ENCODE peak calls at places on chromosome 22, in seven cellular contexts. One of them, this sample, is unnamed.

GRCh38 chr22:46830841-46831240 is 68.4 kb downstream of the TBC1D22A start:
- DNase-seq in heart left ventricle: no peak
- DNase-seq in A549: peak
- DNase-seq in transverse colon: no peak
- DNase-seq in lower leg skin: no peak
- DNase-seq in IMR-90: peak
- DNase-seq in HCT116: no peak
- DNase-seq in this sample: no peak

GRCh38 chr22:20405931-20406685 is 12.2 kb downstream of the ZNF74 start:
- DNase-seq in heart left ventricle: no peak
- DNase-seq in A549: no peak
- DNase-seq in transverse colon: no peak
- DNase-seq in lower leg skin: peak
- DNase-seq in IMR-90: no peak
- DNase-seq in HCT116: no peak
- DNase-seq in this sample: no peak

GRCh38 chr22:36606114-36606513 is 77.1 kb upstream of the EIF3D start:
- DNase-seq in heart left ventricle: peak
- DNase-seq in A549: no peak
- DNase-seq in transverse colon: no peak
- DNase-seq in lower leg skin: no peak
- DNase-seq in IMR-90: no peak
- DNase-seq in HCT116: no peak
- DNase-seq in this sample: no peak

GRCh38 chr22:17922925-17923898 is 101.1 kb downstream of the MICAL3 start:
- DNase-seq in heart left ventricle: no peak
- DNase-seq in A549: no peak
- DNase-seq in transverse colon: no peak
- DNase-seq in lower leg skin: no peak
- DNase-seq in IMR-90: peak
- DNase-seq in HCT116: no peak
- DNase-seq in this sample: no peak

GRCh38 chr22:25368271-25368670 is 148.8 kb downstream of the CRYBB2 start:
- DNase-seq in heart left ventricle: no peak
- DNase-seq in A549: peak
- DNase-seq in transverse colon: peak
- DNase-seq in lower leg skin: no peak
- DNase-seq in IMR-90: peak
- DNase-seq in HCT116: no peak
- DNase-seq in this sample: no peak

GRCh38 chr22:37020192-37020479 is 594 bp downstream of the MPST start:
- DNase-seq in heart left ventricle: no peak
- DNase-seq in A549: peak
- DNase-seq in transverse colon: peak
- DNase-seq in lower leg skin: peak
- DNase-seq in IMR-90: peak
- DNase-seq in HCT116: peak
- DNase-seq in this sample: peak

GRCh38 chr22:37167176-37167980 is 17.7 kb upstream of the IL2RB start:
- DNase-seq in heart left ventricle: no peak
- DNase-seq in A549: no peak
- DNase-seq in transverse colon: peak
- DNase-seq in lower leg skin: peak
- DNase-seq in IMR-90: no peak
- DNase-seq in HCT116: no peak
- DNase-seq in this sample: no peak

GRCh38 chr22:40325315-40325714 is 21.0 kb upstream of the ADSL start:
- DNase-seq in heart left ventricle: no peak
- DNase-seq in A549: no peak
- DNase-seq in transverse colon: no peak
- DNase-seq in lower leg skin: no peak
- DNase-seq in IMR-90: no peak
- DNase-seq in HCT116: no peak
- DNase-seq in this sample: no peak

GRCh38 chr22:39984006-39984405 is 10.7 kb upstream of the FAM83F start:
- DNase-seq in heart left ventricle: no peak
- DNase-seq in A549: no peak
- DNase-seq in transverse colon: no peak
- DNase-seq in lower leg skin: no peak
- DNase-seq in IMR-90: peak
- DNase-seq in HCT116: no peak
- DNase-seq in this sample: peak

GRCh38 chr22:27993201-27993635 is 74.2 kb upstream of the PITPNB start:
- DNase-seq in heart left ventricle: no peak
- DNase-seq in A549: no peak
- DNase-seq in transverse colon: peak
- DNase-seq in lower leg skin: peak
- DNase-seq in IMR-90: no peak
- DNase-seq in HCT116: no peak
- DNase-seq in this sample: no peak

GRCh38 chr22:45717787-45718186 is 46.2 kb downstream of the ATXN10 start:
- DNase-seq in heart left ventricle: no peak
- DNase-seq in A549: peak
- DNase-seq in transverse colon: no peak
- DNase-seq in lower leg skin: no peak
- DNase-seq in IMR-90: peak
- DNase-seq in HCT116: no peak
- DNase-seq in this sample: no peak

GRCh38 chr22:19974935-19975706 is 33.5 kb upstream of the TXNRD2 start:
- DNase-seq in heart left ventricle: no peak
- DNase-seq in A549: no peak
- DNase-seq in transverse colon: no peak
- DNase-seq in lower leg skin: no peak
- DNase-seq in IMR-90: no peak
- DNase-seq in HCT116: no peak
- DNase-seq in this sample: no peak

GRCh38 chr22:42585096-42585495 is 29.6 kb downstream of the POLDIP3 start:
- DNase-seq in heart left ventricle: no peak
- DNase-seq in A549: no peak
- DNase-seq in transverse colon: no peak
- DNase-seq in lower leg skin: no peak
- DNase-seq in IMR-90: no peak
- DNase-seq in HCT116: no peak
- DNase-seq in this sample: no peak

GRCh38 chr22:42577623-42578240 is 24.0 kb downstream of the SERHL2 start:
- DNase-seq in heart left ventricle: no peak
- DNase-seq in A549: no peak
- DNase-seq in transverse colon: no peak
- DNase-seq in lower leg skin: no peak
- DNase-seq in IMR-90: no peak
- DNase-seq in HCT116: no peak
- DNase-seq in this sample: no peak

GRCh38 chr22:42582987-42583386 is 29.2 kb downstream of the SERHL2 start:
- DNase-seq in heart left ventricle: no peak
- DNase-seq in A549: no peak
- DNase-seq in transverse colon: no peak
- DNase-seq in lower leg skin: no peak
- DNase-seq in IMR-90: no peak
- DNase-seq in HCT116: no peak
- DNase-seq in this sample: no peak

GRCh38 chr22:42584364-42584940 is 30.2 kb downstream of the POLDIP3 start:
- DNase-seq in heart left ventricle: no peak
- DNase-seq in A549: no peak
- DNase-seq in transverse colon: no peak
- DNase-seq in lower leg skin: no peak
- DNase-seq in IMR-90: no peak
- DNase-seq in HCT116: no peak
- DNase-seq in this sample: no peak

GRCh38 chr22:42581762-42582716 is 28.3 kb downstream of the SERHL2 start:
- DNase-seq in heart left ventricle: peak
- DNase-seq in A549: peak
- DNase-seq in transverse colon: peak
- DNase-seq in lower leg skin: peak
- DNase-seq in IMR-90: peak
- DNase-seq in HCT116: peak
- DNase-seq in this sample: peak
- TF ChIP-seq POLR2A in heart left ventricle: peak
- TF ChIP-seq POLR2A in A549: peak
- TF ChIP-seq POLR2A in transverse colon: peak
- TF ChIP-seq POLR2A in lower leg skin: no peak
- TF ChIP-seq POLR2A in IMR-90: peak
- TF ChIP-seq POLR2A in HCT116: peak
- TF ChIP-seq POLR2A in this sample: peak

GRCh38 chr22:29758068-29758622 is 8.7 kb downstream of the ZMAT5 start:
- DNase-seq in heart left ventricle: no peak
- DNase-seq in A549: no peak
- DNase-seq in transverse colon: no peak
- DNase-seq in lower leg skin: no peak
- DNase-seq in IMR-90: no peak
- DNase-seq in HCT116: no peak
- DNase-seq in this sample: no peak

GRCh38 chr22:29755889-29756288 is 10.9 kb downstream of the ZMAT5 start:
- DNase-seq in heart left ventricle: no peak
- DNase-seq in A549: no peak
- DNase-seq in transverse colon: no peak
- DNase-seq in lower leg skin: no peak
- DNase-seq in IMR-90: no peak
- DNase-seq in HCT116: no peak
- DNase-seq in this sample: no peak

GRCh38 chr22:29753808-29754657 is 12.8 kb downstream of the ZMAT5 start:
- DNase-seq in heart left ventricle: no peak
- DNase-seq in A549: no peak
- DNase-seq in transverse colon: no peak
- DNase-seq in lower leg skin: no peak
- DNase-seq in IMR-90: no peak
- DNase-seq in HCT116: no peak
- DNase-seq in this sample: no peak

GRCh38 chr22:29757096-29757495 is 9.7 kb downstream of the ZMAT5 start:
- DNase-seq in heart left ventricle: no peak
- DNase-seq in A549: no peak
- DNase-seq in transverse colon: no peak
- DNase-seq in lower leg skin: no peak
- DNase-seq in IMR-90: no peak
- DNase-seq in HCT116: no peak
- DNase-seq in this sample: no peak

GRCh38 chr22:29756341-29756740 is 10.5 kb downstream of the ZMAT5 start:
- DNase-seq in heart left ventricle: no peak
- DNase-seq in A549: no peak
- DNase-seq in transverse colon: no peak
- DNase-seq in lower leg skin: no peak
- DNase-seq in IMR-90: no peak
- DNase-seq in HCT116: no peak
- DNase-seq in this sample: no peak
- TF ChIP-seq POLR2A in heart left ventricle: no peak
- TF ChIP-seq POLR2A in A549: no peak
- TF ChIP-seq POLR2A in transverse colon: no peak
- TF ChIP-seq POLR2A in lower leg skin: no peak
- TF ChIP-seq POLR2A in IMR-90: no peak
- TF ChIP-seq POLR2A in HCT116: no peak
- TF ChIP-seq POLR2A in this sample: no peak

GRCh38 chr22:49764151-49764581 is 63.5 kb downstream of the BRD1 start:
- DNase-seq in heart left ventricle: no peak
- DNase-seq in A549: no peak
- DNase-seq in transverse colon: peak
- DNase-seq in lower leg skin: peak
- DNase-seq in IMR-90: no peak
- DNase-seq in HCT116: no peak
- DNase-seq in this sample: no peak

GRCh38 chr22:49768077-49768476 is 59.6 kb downstream of the BRD1 start:
- DNase-seq in heart left ventricle: no peak
- DNase-seq in A549: no peak
- DNase-seq in transverse colon: peak
- DNase-seq in lower leg skin: no peak
- DNase-seq in IMR-90: no peak
- DNase-seq in HCT116: no peak
- DNase-seq in this sample: no peak

GRCh38 chr22:49767355-49768062 is 60.2 kb downstream of the BRD1 start:
- DNase-seq in heart left ventricle: no peak
- DNase-seq in A549: peak
- DNase-seq in transverse colon: peak
- DNase-seq in lower leg skin: peak
- DNase-seq in IMR-90: peak
- DNase-seq in HCT116: peak
- DNase-seq in this sample: peak

GRCh38 chr22:49765091-49765771 is 62.4 kb downstream of the BRD1 start:
- DNase-seq in heart left ventricle: no peak
- DNase-seq in A549: no peak
- DNase-seq in transverse colon: peak
- DNase-seq in lower leg skin: peak
- DNase-seq in IMR-90: no peak
- DNase-seq in HCT116: no peak
- DNase-seq in this sample: no peak

DNA sequence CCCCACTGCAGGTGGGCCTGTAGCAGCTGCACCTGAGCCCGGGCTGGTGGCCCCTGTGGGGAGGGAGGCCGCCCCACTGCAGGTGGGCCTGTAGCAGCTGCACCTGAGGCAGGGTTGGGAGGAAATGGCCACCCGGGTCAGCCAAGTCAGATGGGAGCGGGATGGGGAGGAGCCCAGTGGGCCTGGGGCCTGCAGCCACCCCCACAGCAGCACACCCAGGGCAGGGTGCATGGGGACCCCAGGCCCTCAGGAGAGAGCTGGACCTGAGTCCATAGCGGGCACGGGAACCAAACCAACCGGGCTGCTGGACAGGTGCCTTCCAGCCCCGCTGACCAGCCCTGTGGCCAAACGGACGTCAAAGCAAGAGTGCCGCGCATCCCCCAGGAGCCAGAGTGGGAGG is 61.7 kb downstream of the BRD1 start:
- DNase-seq in heart left ventricle: no peak
- DNase-seq in A549: no peak
- DNase-seq in transverse colon: peak
- DNase-seq in lower leg skin: peak
- DNase-seq in IMR-90: no peak
- DNase-seq in HCT116: no peak
- DNase-seq in this sample: no peak
- TF ChIP-seq POLR2A in heart left ventricle: no peak
- TF ChIP-seq POLR2A in A549: no peak
- TF ChIP-seq POLR2A in transverse colon: no peak
- TF ChIP-seq POLR2A in lower leg skin: no peak
- TF ChIP-seq POLR2A in IMR-90: no peak
- TF ChIP-seq POLR2A in HCT116: no peak
- TF ChIP-seq POLR2A in this sample: no peak

GRCh38 chr22:33126881-33127280 is 68.7 kb upstream of the SYN3 start:
- DNase-seq in heart left ventricle: no peak
- DNase-seq in A549: peak
- DNase-seq in transverse colon: no peak
- DNase-seq in lower leg skin: no peak
- DNase-seq in IMR-90: no peak
- DNase-seq in HCT116: no peak
- DNase-seq in this sample: peak

GRCh38 chr22:33124471-33124870 is 66.3 kb upstream of the SYN3 start:
- DNase-seq in heart left ventricle: no peak
- DNase-seq in A549: no peak
- DNase-seq in transverse colon: no peak
- DNase-seq in lower leg skin: no peak
- DNase-seq in IMR-90: no peak
- DNase-seq in HCT116: no peak
- DNase-seq in this sample: no peak

GRCh38 chr22:33130473-33130872 is 72.3 kb upstream of the SYN3 start:
- DNase-seq in heart left ventricle: no peak
- DNase-seq in A549: no peak
- DNase-seq in transverse colon: no peak
- DNase-seq in lower leg skin: no peak
- DNase-seq in IMR-90: no peak
- DNase-seq in HCT116: no peak
- DNase-seq in this sample: no peak

DNA sequence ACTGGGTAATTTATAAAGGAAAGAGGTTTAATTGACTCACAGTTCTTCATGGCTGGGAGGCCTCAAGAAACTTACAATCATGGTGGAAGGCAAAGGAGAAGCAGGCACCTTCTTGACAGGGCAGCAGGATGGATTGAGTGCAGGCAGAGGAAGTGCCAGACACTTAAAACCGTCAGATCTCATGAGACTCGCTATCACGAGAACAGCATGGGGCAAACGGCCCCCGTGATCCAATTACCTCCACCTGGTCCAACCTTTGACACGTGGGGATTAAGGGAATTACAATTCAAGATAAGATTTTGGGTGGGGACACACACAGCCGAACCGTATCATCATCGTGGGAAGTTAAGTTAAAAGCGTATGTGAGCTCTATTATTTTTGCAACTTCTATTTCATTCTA is 71.4 kb upstream of the SYN3 start:
- DNase-seq in heart left ventricle: no peak
- DNase-seq in A549: no peak
- DNase-seq in transverse colon: no peak
- DNase-seq in lower leg skin: no peak
- DNase-seq in IMR-90: no peak
- DNase-seq in HCT116: no peak
- DNase-seq in this sample: no peak
- TF ChIP-seq POLR2A in heart left ventricle: no peak
- TF ChIP-seq POLR2A in A549: no peak
- TF ChIP-seq POLR2A in transverse colon: no peak
- TF ChIP-seq POLR2A in lower leg skin: no peak
- TF ChIP-seq POLR2A in IMR-90: no peak
- TF ChIP-seq POLR2A in HCT116: no peak
- TF ChIP-seq POLR2A in this sample: no peak

This sample was measured in erythroblast.